ENCODE peak calls at places on chromosome 9, in seven cellular contexts. I is Panc1, C is HCT116, K is HepG2, H is K562, B is SK-N-SH, D is GM23338. Y is an unnamed sample.

GRCh38 chr9:4985376-4986266 is 549 bp downstream of the JAK2 start:
- DNase-seq in K (no peak), I (no peak), H (peak; percentile 77), D (peak; percentile 67), B (no peak), C (peak; percentile 4), Y (no peak)

GRCh38 chr9:133135193-133135745 is 14.2 kb upstream of the RALGDS start:
- DNase-seq in I (peak; percentile 73), B (peak; percentile 44), C (peak; percentile 90), D (no peak), K (no peak), H (no peak), Y (no peak)

GRCh38 chr9:114382951-114383865 is 4.6 kb downstream of the AKNA start:
- DNase-seq in H (no peak), C (no peak), I (no peak), D (peak; percentile 83), K (no peak), B (no peak), Y (no peak)

GRCh38 chr9:115883467-115884329 is 269.9 kb upstream of the PAPPA start:
- DNase-seq in C (peak; percentile 12), I (no peak), B (peak; percentile 19), H (peak; percentile 5), D (peak; percentile 80), K (peak; percentile 55), Y (no peak)

GRCh38 chr9:131813116-131813515 is 73.2 kb upstream of the RAPGEF1 start:
- DNase-seq in H (no peak), C (no peak), I (no peak), K (no peak), B (no peak), D (no peak), Y (no peak)

GRCh38 chr9:135247174-135247930 is 159.9 kb downstream of the OLFM1 start:
- DNase-seq in I (no peak), B (no peak), C (no peak), H (no peak), K (no peak), D (no peak), Y (no peak)

GRCh38 chr9:82558855-82559615 is 503.9 kb downstream of the RASEF start:
- DNase-seq in I (no peak), D (no peak), H (no peak), C (no peak), B (no peak), K (peak; percentile 33), Y (no peak)

GRCh38 chr9:74117731-74118130 is 379.4 kb upstream of the RORB start:
- DNase-seq in C (no peak), B (no peak), K (no peak), H (no peak), D (no peak), I (no peak), Y (no peak)

GRCh38 chr9:88451160-88451559 is 62.9 kb downstream of the SPIN1 start:
- DNase-seq in I (no peak), B (no peak), H (no peak), K (no peak), D (no peak), C (no peak), Y (no peak)

GRCh38 chr9:131743501-131743900 is 3.6 kb upstream of the RAPGEF1 start:
- DNase-seq in D (no peak), C (no peak), I (no peak), K (no peak), H (no peak), B (no peak), Y (no peak)

GRCh38 chr9:104412238-104412637 is 91.8 kb upstream of the OR13F1 start:
- DNase-seq in B (no peak), H (no peak), K (no peak), I (no peak), D (peak; percentile 53), C (peak; percentile 1), Y (no peak)

GRCh38 chr9:109403766-109404320 is 83.0 kb upstream of the EPB41L4B start:
- DNase-seq in K (no peak), B (no peak), H (no peak), I (no peak), D (no peak), C (no peak), Y (no peak)

GRCh38 chr9:136847827-136848392 is 1.3 kb upstream of the PHPT1 start:
- DNase-seq in C (peak; percentile 67), H (peak; percentile 92), B (peak; percentile 84), K (peak; percentile 72), D (peak; percentile 86), I (no peak), Y (peak; percentile 88)

GRCh38 chr9:14006586-14007198 is 307.2 kb downstream of the NFIB start:
- DNase-seq in I (no peak), H (no peak), C (no peak), B (no peak), D (no peak), K (no peak), Y (no peak)

GRCh38 chr9:121445986-121446385 is 53.7 kb downstream of the GGTA1 start:
- DNase-seq in C (peak; percentile 8), B (no peak), K (no peak), I (no peak), D (peak; percentile 41), H (no peak), Y (no peak)

GRCh38 chr9:91902465-91903125 is 47.4 kb downstream of the ROR2 start:
- DNase-seq in D (no peak), I (no peak), C (no peak), B (no peak), K (no peak), H (no peak), Y (peak; percentile 33)

GRCh38 chr9:112327718-112328450 is 5.5 kb downstream of the PTBP3 start:
- DNase-seq in I (no peak), H (no peak), B (no peak), K (no peak), C (no peak), D (no peak), Y (no peak)

GRCh38 chr9:133456409-133456808 is 3.4 kb upstream of the CACFD1 start:
- DNase-seq in I (no peak), H (no peak), K (no peak), B (no peak), C (no peak), D (peak; percentile 41), Y (no peak)

GRCh38 chr9:114086607-114087006 is 8.5 kb upstream of the AMBP start:
- DNase-seq in C (no peak), D (no peak), K (no peak), I (no peak), H (no peak), B (no peak), Y (no peak)

GRCh38 chr9:71509054-71509453 is 259.3 kb downstream of the CEMIP2 start:
- DNase-seq in C (no peak), I (no peak), B (no peak), H (no peak), D (peak; percentile 4), K (no peak), Y (no peak)

GRCh38 chr9:134855231-134855899 is 25.2 kb upstream of the FCN2 start:
- DNase-seq in C (no peak), B (no peak), D (no peak), H (no peak), K (no peak), I (no peak), Y (no peak)

DNA sequence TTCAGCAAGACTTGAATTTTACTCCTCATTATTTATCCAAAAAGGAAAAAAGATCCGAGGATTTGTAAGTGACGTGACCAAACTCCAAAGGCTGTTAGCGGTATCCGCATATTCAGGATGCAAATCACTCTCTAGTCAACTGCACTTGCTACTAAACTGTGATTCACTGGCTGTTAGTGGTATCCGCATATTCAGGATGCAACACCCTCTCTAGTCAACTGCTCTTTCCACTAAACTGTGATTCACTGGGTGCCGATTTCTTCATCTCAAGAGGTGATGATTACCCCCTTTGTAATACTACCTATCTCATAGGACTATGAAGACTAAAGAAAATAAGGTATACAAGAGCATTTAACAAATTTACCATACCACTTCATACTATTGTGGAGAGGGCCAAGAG is 5.7 kb downstream of the MAPKAP1 start:
- DNase-seq in I (peak; percentile 7), K (no peak), D (peak; percentile 74), H (no peak), C (no peak), B (no peak), Y (no peak)
- TF ChIP-seq POLR2AphosphoS5 in I (no peak), K (no peak), D (no peak), H (no peak), C (no peak), B (no peak), Y (no peak)

GRCh38 chr9:126945682-126946081 is 31.1 kb downstream of the RALGPS1 start:
- DNase-seq in K (no peak), C (no peak), B (no peak), H (peak; percentile 67), D (no peak), I (no peak), Y (peak; percentile 60)

GRCh38 chr9:126952180-126952960 is 37.8 kb downstream of the RALGPS1 start:
- DNase-seq in B (no peak), H (no peak), C (no peak), D (no peak), I (no peak), K (no peak), Y (peak; percentile 30)

GRCh38 chr9:126953089-126953809 is 38.7 kb downstream of the RALGPS1 start:
- DNase-seq in C (no peak), D (no peak), B (no peak), I (no peak), H (no peak), K (no peak), Y (no peak)

GRCh38 chr9:126942369-126942768 is 27.8 kb downstream of the RALGPS1 start:
- DNase-seq in H (no peak), D (no peak), B (no peak), I (no peak), C (no peak), K (no peak), Y (no peak)

DNA sequence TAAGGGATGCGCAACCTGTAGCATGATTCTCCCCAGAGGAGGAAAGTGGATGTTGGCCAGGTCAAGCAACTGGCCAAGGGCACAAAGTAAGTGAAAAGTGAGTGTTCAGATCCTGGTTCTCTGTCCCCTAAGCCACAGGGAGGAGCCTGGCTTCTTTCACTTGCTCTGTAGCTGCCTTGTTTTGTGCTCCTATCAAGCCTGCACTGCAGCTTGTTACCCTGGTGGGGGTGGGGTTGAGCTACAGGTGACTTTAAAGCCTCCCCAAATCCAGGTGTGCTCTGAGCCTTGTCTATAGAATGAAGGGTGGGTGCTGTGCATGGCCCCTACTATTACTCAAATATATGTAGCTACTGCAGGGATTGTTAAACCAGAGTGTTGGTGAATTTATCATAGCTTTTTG is 32.9 kb downstream of the RALGPS1 start:
- DNase-seq in B (no peak), D (peak; percentile 86), C (peak; percentile 16), K (no peak), H (peak; percentile 13), I (no peak), Y (no peak)
- TF ChIP-seq REST in B (no peak), D (no peak), C (no peak), K (no peak), H (no peak), I (no peak), Y (no peak)

GRCh38 chr9:128218518-128219389 is 15.6 kb downstream of the DNM1 start:
- DNase-seq in I (peak; percentile 59), D (peak; percentile 99), C (peak; percentile 98), K (peak; percentile 62), H (peak; percentile 100), B (peak; percentile 69), Y (peak; percentile 98)
- TF ChIP-seq POLR2AphosphoS5 in I (no peak), D (peak; percentile 43), C (peak; percentile 65), K (no peak), H (no peak), B (no peak), Y (no peak)

DNA sequence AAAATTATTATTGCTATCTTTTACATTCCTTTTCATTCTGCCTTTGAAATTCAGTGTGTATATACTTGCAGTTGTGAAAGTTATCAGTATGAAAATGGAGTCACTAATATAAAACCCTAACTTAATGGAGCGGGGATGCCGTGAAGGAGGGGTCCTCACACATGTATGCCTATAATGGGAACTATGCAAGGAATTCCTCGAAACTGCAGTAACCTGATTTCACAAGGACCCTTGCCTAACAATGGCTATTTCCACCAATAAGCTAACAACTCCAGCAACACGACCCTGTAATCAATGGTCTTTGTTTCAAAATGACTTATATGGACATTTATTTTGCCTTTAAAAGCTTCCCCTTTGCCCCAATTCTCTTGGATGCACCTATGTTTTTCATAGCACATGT is 12.6 kb upstream of the MLLT3 start:
- DNase-seq in K (no peak), B (no peak), D (peak; percentile 73), I (no peak), C (no peak), H (no peak), Y (no peak)
- TF ChIP-seq REST in K (no peak), B (no peak), D (no peak), I (no peak), C (no peak), H (no peak), Y (no peak)

Y was measured in HL-60.